ENCODE peak calls at places on chromosome 13, in eight cellular contexts. U is progenitor cell of endocrine pancreas, L is A549, S is lower lobe of right lung, W is astrocyte of the cerebellum, B is epithelial cell of proximal tubule, G is body of pancreas, H is uterus. K is an unnamed sample.

GRCh38 chr13:33015275-33015674 is 948 bp upstream of the KL start:
- DNase-seq in S (no peak), W (no peak), G (no peak), U (no peak), L (no peak), H (peak; percentile 44), B (no peak), K (peak; percentile 27)

GRCh38 chr13:51552027-51552426 is 32.2 kb upstream of the WDFY2 start:
- DNase-seq in G (peak; percentile 23), U (no peak), W (no peak), B (no peak), L (no peak), H (no peak), S (no peak), K (no peak)

GRCh38 chr13:96816874-96817273 is 177.4 kb downstream of the OXGR1 start:
- DNase-seq in U (no peak), G (no peak), B (no peak), L (no peak), S (no peak), H (no peak), W (no peak), K (no peak)

GRCh38 chr13:44760434-44760833 is 184.3 kb upstream of the TSC22D1 start:
- DNase-seq in H (no peak), B (no peak), S (no peak), G (peak; percentile 22), L (no peak), U (no peak), W (no peak), K (no peak)

GRCh38 chr13:28560612-28561011 is 65.7 kb upstream of the FLT1 start:
- DNase-seq in H (no peak), S (no peak), U (no peak), L (no peak), G (no peak), W (no peak), B (no peak), K (no peak)

GRCh38 chr13:57438072-57438471 is 193.5 kb upstream of the PCDH17 start:
- DNase-seq in W (no peak), G (no peak), U (no peak), S (no peak), L (no peak), H (no peak), B (no peak), K (no peak)

GRCh38 chr13:71759506-71760225 is 107.3 kb downstream of the DACH1 start:
- DNase-seq in H (no peak), G (no peak), S (no peak), L (no peak), B (no peak), W (no peak), U (no peak), K (no peak)

GRCh38 chr13:111203742-111204386 is 88.8 kb downstream of the ARHGEF7 start:
- DNase-seq in G (no peak), B (no peak), L (no peak), W (no peak), U (no peak), S (no peak), H (no peak), K (no peak)

GRCh38 chr13:36840718-36841250 is 21.8 kb downstream of the RFXAP start:
- DNase-seq in W (no peak), G (no peak), H (no peak), S (no peak), U (no peak), L (no peak), B (no peak), K (no peak)
- TF ChIP-seq CTCF in W (no peak), G (no peak), H (no peak), S (no peak), U (no peak), L (no peak), B (peak; percentile 15), K (no peak)

GRCh38 chr13:103067751-103068563 is 1.7 kb upstream of the SLC10A2 start:
- DNase-seq in L (no peak), U (no peak), G (no peak), W (no peak), B (no peak), H (no peak), S (no peak), K (peak; percentile 9)
- TF ChIP-seq CTCF in L (no peak), U (no peak), G (no peak), W (no peak), B (peak; percentile 24), H (no peak), S (no peak), K (no peak)

GRCh38 chr13:23670793-23671192 is 100.6 kb downstream of the TNFRSF19 start:
- DNase-seq in B (no peak), L (no peak), H (no peak), G (no peak), W (no peak), U (no peak), S (no peak), K (no peak)

GRCh38 chr13:23668557-23668956 is 98.3 kb downstream of the TNFRSF19 start:
- DNase-seq in W (no peak), U (no peak), L (no peak), H (no peak), B (no peak), S (no peak), G (no peak), K (no peak)

GRCh38 chr13:23671367-23671766 is 101.2 kb downstream of the TNFRSF19 start:
- DNase-seq in G (no peak), S (no peak), W (no peak), U (no peak), H (no peak), B (no peak), L (no peak), K (no peak)

GRCh38 chr13:23666576-23666975 is 96.4 kb downstream of the TNFRSF19 start:
- DNase-seq in S (no peak), L (no peak), W (no peak), U (no peak), B (no peak), H (no peak), G (no peak), K (no peak)

DNA sequence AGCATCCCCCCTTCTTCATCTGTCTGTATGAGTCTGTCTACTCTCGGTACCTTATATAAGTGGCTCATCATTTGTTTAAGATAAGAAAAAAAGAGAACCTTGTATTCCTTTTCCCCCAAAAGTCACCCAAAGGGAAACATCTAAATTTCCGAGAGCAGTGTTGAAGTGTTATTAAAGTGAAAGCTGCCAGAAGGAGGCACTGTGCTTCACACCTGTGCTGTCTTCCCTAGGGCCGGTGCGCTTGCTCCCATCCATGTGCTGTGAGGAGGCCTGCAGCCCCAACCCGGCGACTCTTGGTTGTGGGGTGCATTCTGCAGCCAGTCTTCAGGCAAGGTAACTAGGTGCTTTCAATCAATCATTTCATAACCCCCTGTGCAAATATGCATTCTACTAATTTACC is 97.5 kb downstream of the TNFRSF19 start:
- DNase-seq in G (no peak), H (no peak), W (no peak), B (no peak), S (no peak), L (no peak), U (no peak), K (no peak)
- TF ChIP-seq CTCF in G (no peak), H (no peak), W (no peak), B (peak; percentile 35), S (no peak), L (peak; percentile 7), U (peak; percentile 10), K (no peak)

GRCh38 chr13:41512441-41512840 is 55.1 kb downstream of the RGCC start:
- DNase-seq in S (no peak), U (no peak), G (no peak), B (no peak), W (no peak), H (no peak), L (no peak), K (no peak)
- TF ChIP-seq CTCF in S (no peak), U (no peak), G (no peak), B (no peak), W (no peak), H (no peak), L (no peak), K (no peak)

DNA sequence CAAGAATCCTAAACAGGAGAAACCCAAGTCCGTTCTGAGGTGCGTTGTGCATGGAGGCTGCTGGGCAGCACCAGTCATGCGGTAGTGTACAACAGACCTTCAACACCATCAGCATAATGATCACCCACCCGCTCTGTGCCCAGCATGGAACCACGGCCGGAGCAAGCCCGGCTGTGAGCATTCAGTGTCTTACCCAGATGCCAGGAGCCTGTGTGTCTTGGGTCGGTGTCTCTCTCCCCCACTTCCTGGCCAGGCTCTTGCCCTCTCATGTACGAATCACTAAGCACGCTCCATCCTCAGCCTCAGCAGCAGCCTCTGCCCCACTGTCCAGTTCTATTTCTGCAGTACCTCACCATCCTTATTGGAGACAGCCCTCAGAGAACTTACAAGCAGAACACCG is 231.6 kb upstream of the IRS2 start:
- DNase-seq in L (no peak), G (no peak), H (no peak), U (no peak), B (no peak), W (no peak), S (no peak), K (no peak)
- TF ChIP-seq CTCF in L (no peak), G (no peak), H (no peak), U (no peak), B (no peak), W (no peak), S (no peak), K (no peak)

DNA sequence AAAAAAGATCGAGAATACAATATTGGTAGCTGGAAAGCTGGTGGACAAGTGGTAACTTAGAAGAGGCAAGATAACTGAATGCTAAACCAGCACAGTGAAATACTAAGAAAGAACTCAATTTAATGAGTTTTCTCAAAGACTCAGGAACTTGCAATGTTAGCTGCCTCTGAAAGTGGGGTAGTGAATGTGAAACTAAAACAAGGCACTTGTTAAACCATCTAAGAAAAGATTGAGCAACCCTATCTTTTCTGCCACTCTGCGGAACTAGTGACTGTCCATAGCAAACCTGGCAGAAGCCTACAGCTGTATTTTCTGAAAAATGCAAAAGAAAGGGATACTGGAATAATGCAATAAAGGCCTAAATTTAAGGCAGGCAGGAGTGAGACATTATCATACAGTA is 1574.4 kb upstream of the PRR20A start:
- DNase-seq in W (no peak), S (no peak), G (no peak), H (no peak), U (no peak), L (no peak), B (no peak), K (no peak)
- TF ChIP-seq CTCF in W (no peak), S (no peak), G (no peak), H (no peak), U (no peak), L (no peak), B (no peak), K (no peak)

DNA sequence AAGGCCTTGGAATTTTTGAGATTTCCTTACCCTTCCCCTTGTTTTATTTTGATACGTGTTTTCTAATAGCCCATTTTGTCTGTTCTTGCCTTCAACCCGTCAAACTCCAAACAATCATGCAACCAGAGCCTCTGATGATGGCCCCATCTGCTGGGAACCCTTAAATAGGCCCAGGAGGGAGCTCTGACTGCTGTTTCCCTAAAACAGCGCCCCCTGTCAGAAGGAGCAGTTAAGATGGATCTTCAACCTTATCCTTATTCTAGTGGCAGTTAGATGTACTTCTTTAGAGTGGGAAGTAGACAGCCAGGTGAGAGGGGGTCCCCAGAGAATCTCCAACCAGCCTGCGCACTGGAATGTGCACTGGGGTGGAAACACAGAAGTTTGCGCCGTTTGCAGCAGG is 1031.0 kb upstream of the PCDH9 start:
- DNase-seq in G (no peak), L (no peak), U (no peak), B (no peak), W (no peak), H (no peak), S (no peak), K (no peak)
- TF ChIP-seq CTCF in G (no peak), L (no peak), U (no peak), B (peak; percentile 27), W (no peak), H (no peak), S (no peak), K (no peak)

K was measured in GM20000.